ENCODE peak calls at places on chromosomes 5 and 9, in ten cellular contexts. O is prostate gland; D is HTR-8/SVneo; K is EL; U is left cardiac atrium; V is activated CD4-positive, alpha-beta T cell treated with anti-CD3 and anti-CD28 coated beads, Interleukin-2, amount 50 U/mL, for 1 hour; P is non-pigmented ciliary epithelial cell; R is SJSA1; T is endothelial cell; Y is MV-4-11. W is an unnamed sample.

GRCh38 chr5:123943136-123943535 is 431.2 kb downstream of the CSNK1G3 start:
- DNase-seq in V (no peak), U (no peak), T (no peak), R (no peak), D (no peak), P (no peak), O (no peak), Y (no peak), K (no peak), W (no peak)

GRCh38 chr9:89923961-89924504 is 319.2 kb downstream of the GADD45G start:
- DNase-seq in K (no peak), T (no peak), Y (peak; percentile 17), U (no peak), P (no peak), D (no peak), V (peak; percentile 6), O (no peak), R (no peak), W (no peak)

GRCh38 chr5:159120446-159120845 is 20.7 kb upstream of the EBF1 start:
- DNase-seq in O (no peak), U (no peak), R (no peak), T (no peak), K (no peak), P (no peak), Y (no peak), V (no peak), D (no peak), W (no peak)

GRCh38 chr9:4116091-4116581 is 183.7 kb downstream of the GLIS3 start:
- DNase-seq in R (no peak), D (no peak), P (no peak), Y (no peak), U (no peak), V (no peak), K (no peak), T (no peak), O (no peak), W (no peak)

GRCh38 chr9:136679431-136679941 is 7.8 kb downstream of the AGPAT2 start:
- DNase-seq in T (no peak), O (peak; percentile 76), P (no peak), V (no peak), R (no peak), U (peak; percentile 80), K (no peak), Y (peak; percentile 91), D (no peak), W (no peak)

GRCh38 chr5:14476791-14477435 is 104.7 kb upstream of the OTULINL start:
- DNase-seq in P (peak; percentile 40), R (no peak), O (no peak), V (no peak), U (no peak), Y (no peak), T (no peak), D (no peak), K (peak; percentile 73), W (no peak)

GRCh38 chr5:6710551-6711318 is 2.5 kb upstream of the TENT4A start:
- DNase-seq in R (peak; percentile 42), P (no peak), O (no peak), D (no peak), Y (no peak), T (no peak), V (no peak), U (no peak), K (no peak), W (no peak)

GRCh38 chr9:103802068-103802467 is 292.0 kb upstream of the SMC2 start:
- DNase-seq in Y (no peak), D (peak; percentile 10), K (peak; percentile 72), T (no peak), P (peak; percentile 55), O (no peak), R (no peak), V (no peak), U (no peak), W (no peak)

GRCh38 chr5:124634820-124635323 is 111.6 kb downstream of the ZNF608 start:
- DNase-seq in P (no peak), T (no peak), R (no peak), Y (no peak), K (peak; percentile 60), U (no peak), V (no peak), O (no peak), D (no peak), W (no peak)

GRCh38 chr9:108443741-108444140 is 412.0 kb downstream of the ACTL7B start:
- DNase-seq in Y (no peak), D (peak; percentile 22), K (peak; percentile 86), O (no peak), R (no peak), V (no peak), U (no peak), T (no peak), P (peak; percentile 49), W (no peak)

GRCh38 chr9:86718373-86718772 is 228.9 kb downstream of the GAS1 start:
- DNase-seq in U (no peak), Y (no peak), O (no peak), R (no peak), V (no peak), D (no peak), T (no peak), K (no peak), P (no peak), W (no peak)

GRCh38 chr9:122219856-122220672 is 8.7 kb downstream of the LHX6 start:
- DNase-seq in O (no peak), Y (no peak), V (no peak), U (no peak), R (peak; percentile 36), K (no peak), P (no peak), T (peak; percentile 55), D (no peak), W (no peak)

GRCh38 chr9:37836386-37836785 is 35.8 kb downstream of the DCAF10 start:
- DNase-seq in R (no peak), K (no peak), U (no peak), V (no peak), O (no peak), P (no peak), T (no peak), Y (no peak), D (no peak), W (no peak)

GRCh38 chr9:26947736-26948135 is 694 bp upstream of the PLAA start:
- DNase-seq in U (no peak), Y (no peak), V (no peak), P (no peak), O (no peak), D (no peak), R (no peak), K (peak; percentile 15), T (no peak), W (no peak)

GRCh38 chr9:106930477-106930876 is 67.5 kb downstream of the ZNF462 start:
- DNase-seq in O (no peak), K (no peak), U (no peak), D (no peak), T (no peak), Y (no peak), P (no peak), V (no peak), R (no peak), W (no peak)

GRCh38 chr5:53364098-53364497 is 116.3 kb upstream of the FST start:
- DNase-seq in R (no peak), Y (peak; percentile 13), U (no peak), K (peak; percentile 31), P (no peak), T (no peak), O (no peak), D (no peak), V (no peak), W (no peak)

GRCh38 chr9:113910036-113910639 is 34.0 kb downstream of the ZNF618 start:
- DNase-seq in P (no peak), O (peak; percentile 81), Y (no peak), U (no peak), R (peak; percentile 20), D (no peak), T (no peak), V (no peak), K (no peak), W (no peak)

GRCh38 chr5:54593809-54594208 is 76.2 kb downstream of the SNX18 start:
- DNase-seq in K (no peak), V (no peak), T (no peak), U (no peak), Y (no peak), P (no peak), D (no peak), R (no peak), O (no peak), W (no peak)

GRCh38 chr5:170219615-170220014 is 13.2 kb upstream of the C5orf58 start:
- DNase-seq in Y (peak; percentile 82), O (no peak), V (no peak), P (peak; percentile 28), R (peak; percentile 69), D (peak; percentile 49), U (no peak), T (no peak), K (peak; percentile 86), W (no peak)

GRCh38 chr9:126546036-126546435 is 67.7 kb upstream of the LMX1B start:
- DNase-seq in R (no peak), O (no peak), K (no peak), P (no peak), D (no peak), U (no peak), Y (no peak), T (no peak), V (no peak), W (no peak)

GRCh38 chr5:51373880-51374523 is 9.2 kb upstream of the ISL1 start:
- DNase-seq in K (no peak), D (no peak), V (no peak), O (no peak), Y (no peak), P (no peak), R (no peak), T (no peak), U (no peak), W (no peak)

GRCh38 chr9:100307061-100307460 is 45.7 kb downstream of the TEX10 start:
- DNase-seq in K (no peak), O (no peak), V (no peak), P (no peak), R (no peak), T (no peak), U (no peak), Y (no peak), D (no peak), W (no peak)

GRCh38 chr5:115815693-115816225 is 700 bp downstream of the CDO1 start:
- DNase-seq in Y (no peak), P (no peak), V (no peak), K (peak; percentile 28), O (no peak), D (peak; percentile 12), T (peak; percentile 33), U (peak; percentile 40), R (no peak), W (no peak)

GRCh38 chr9:36834736-36835135 is 199.3 kb downstream of the PAX5 start:
- DNase-seq in O (no peak), T (no peak), P (no peak), U (peak; percentile 10), Y (no peak), K (no peak), R (no peak), D (no peak), V (no peak), W (no peak)

GRCh38 chr9:93464876-93465275 is 11.5 kb upstream of the FAM120AOS start:
- DNase-seq in K (no peak), V (no peak), Y (peak; percentile 46), D (no peak), T (no peak), R (no peak), O (no peak), P (no peak), U (no peak), W (no peak)

GRCh38 chr9:20507431-20507830 is 114.9 kb downstream of the MLLT3 start:
- DNase-seq in T (no peak), Y (no peak), K (no peak), O (no peak), D (no peak), V (no peak), U (no peak), P (no peak), R (no peak), W (no peak)

GRCh38 chr9:111945216-111945615 is 48.6 kb downstream of the UGCG start:
- DNase-seq in V (no peak), R (no peak), T (no peak), U (no peak), Y (peak; percentile 91), P (no peak), O (no peak), D (no peak), K (peak; percentile 79), W (no peak)

GRCh38 chr5:134183481-134183880 is 6.7 kb upstream of the SKP1 start:
- DNase-seq in Y (no peak), U (no peak), P (no peak), V (no peak), R (peak; percentile 20), O (no peak), K (no peak), T (no peak), D (no peak), W (no peak)

W was measured in iPS DF 6.9.